ENCODE peak calls at places on chromosomes 12 and 14, in four cellular contexts. T, B, E and G are unnamed samples.

GRCh38 chr12:103540319-103540718 is 44.6 kb upstream of the C12orf42 start:
- DNase-seq in E (no peak), B (no peak), T (no peak), G (no peak)

GRCh38 chr12:106109168-106109910 is 29.4 kb downstream of the NUAK1 start:
- DNase-seq in E (no peak), B (no peak), T (no peak), G (no peak)

GRCh38 chr12:121916719-121917118 is 1.7 kb upstream of the CFAP251 start:
- DNase-seq in T (peak; percentile 34), B (no peak), E (no peak), G (no peak)

GRCh38 chr12:40031965-40032364 is 73.9 kb downstream of the SLC2A13 start:
- DNase-seq in B (no peak), E (no peak), T (no peak), G (no peak)

GRCh38 chr14:81435578-81436295 is 35.6 kb upstream of the STON2 start:
- DNase-seq in B (peak; percentile 55), E (peak; percentile 72), T (peak; percentile 85), G (no peak)

GRCh38 chr12:11705010-11705409 is 55.5 kb downstream of the ETV6 start:
- DNase-seq in T (no peak), B (peak; percentile 69), E (no peak), G (no peak)

GRCh38 chr12:101743242-101743641 is 4.0 kb upstream of the SYCP3 start:
- DNase-seq in E (no peak), T (no peak), B (no peak), G (no peak)

GRCh38 chr14:36619131-36619530 is 36.7 kb upstream of the NKX2-8 start:
- DNase-seq in B (no peak), E (no peak), T (no peak), G (no peak)

GRCh38 chr14:101102875-101103274 is 199.4 kb upstream of the RTL1 start:
- DNase-seq in E (no peak), T (peak; percentile 61), B (no peak), G (no peak)

GRCh38 chr12:92859650-92860386 is 69.3 kb downstream of the EEA1 start:
- DNase-seq in B (no peak), T (no peak), E (no peak), G (no peak)

GRCh38 chr12:62098131-62098530 is 162.1 kb upstream of the USP15 start:
- DNase-seq in B (no peak), T (no peak), E (peak; percentile 20), G (no peak)

GRCh38 chr12:72295744-72296143 is 23.6 kb downstream of the TRHDE start:
- DNase-seq in E (no peak), B (no peak), T (no peak), G (no peak)

GRCh38 chr12:93921511-93921910 is 226.9 kb upstream of the PLXNC1 start:
- DNase-seq in T (no peak), B (no peak), E (no peak), G (no peak)

GRCh38 chr14:54348923-54349615 is 47.7 kb upstream of the CDKN3 start:
- DNase-seq in E (no peak), T (no peak), B (no peak), G (no peak)

GRCh38 chr12:90280033-90280432 is 571.4 kb upstream of the ATP2B1 start:
- DNase-seq in T (no peak), B (no peak), E (no peak), G (no peak)

GRCh38 chr14:65946494-65946893 is 534.0 kb downstream of the FUT8 start:
- DNase-seq in E (no peak), T (no peak), B (no peak), G (no peak)

GRCh38 chr12:45303955-45304354 is 88.1 kb downstream of the ANO6 start:
- DNase-seq in B (no peak), T (no peak), E (no peak), G (no peak)

GRCh38 chr12:123097521-123098084 is 53.3 kb downstream of the PITPNM2 start:
- DNase-seq in E (no peak), T (no peak), B (no peak), G (no peak)

GRCh38 chr14:99156026-99156425 is 116.0 kb downstream of the BCL11B start:
- DNase-seq in T (no peak), E (no peak), B (no peak), G (no peak)

GRCh38 chr12:119372540-119372939 is 38.0 kb downstream of the CCDC60 start:
- DNase-seq in E (no peak), T (no peak), B (no peak), G (no peak)
- TF ChIP-seq NFIC in E (no peak), T (no peak), B (no peak), G (no peak)

DNA sequence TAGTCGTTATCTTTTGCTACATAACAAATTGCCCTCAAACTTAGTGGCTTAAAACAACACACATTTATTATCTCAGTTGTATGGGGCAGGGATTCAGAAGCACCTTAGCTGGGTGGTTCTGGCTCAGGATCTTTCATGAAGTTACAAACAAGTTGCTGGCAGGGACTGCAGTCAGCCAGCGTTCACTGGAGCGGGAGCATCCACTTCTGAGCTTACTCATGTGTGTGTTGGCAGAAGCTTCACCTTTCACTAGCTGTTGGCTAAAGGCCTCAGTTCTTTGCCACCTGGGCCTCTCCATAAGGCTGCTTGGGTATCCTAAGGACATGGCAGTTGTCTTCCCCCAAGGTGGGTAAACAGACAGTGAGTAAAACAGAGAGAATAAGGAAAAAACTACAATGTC is 365.7 kb downstream of the RPS29 start:
- DNase-seq in B (no peak), T (no peak), E (no peak), G (no peak)
- TF ChIP-seq NFIC in B (no peak), T (no peak), E (no peak), G (no peak)

DNA sequence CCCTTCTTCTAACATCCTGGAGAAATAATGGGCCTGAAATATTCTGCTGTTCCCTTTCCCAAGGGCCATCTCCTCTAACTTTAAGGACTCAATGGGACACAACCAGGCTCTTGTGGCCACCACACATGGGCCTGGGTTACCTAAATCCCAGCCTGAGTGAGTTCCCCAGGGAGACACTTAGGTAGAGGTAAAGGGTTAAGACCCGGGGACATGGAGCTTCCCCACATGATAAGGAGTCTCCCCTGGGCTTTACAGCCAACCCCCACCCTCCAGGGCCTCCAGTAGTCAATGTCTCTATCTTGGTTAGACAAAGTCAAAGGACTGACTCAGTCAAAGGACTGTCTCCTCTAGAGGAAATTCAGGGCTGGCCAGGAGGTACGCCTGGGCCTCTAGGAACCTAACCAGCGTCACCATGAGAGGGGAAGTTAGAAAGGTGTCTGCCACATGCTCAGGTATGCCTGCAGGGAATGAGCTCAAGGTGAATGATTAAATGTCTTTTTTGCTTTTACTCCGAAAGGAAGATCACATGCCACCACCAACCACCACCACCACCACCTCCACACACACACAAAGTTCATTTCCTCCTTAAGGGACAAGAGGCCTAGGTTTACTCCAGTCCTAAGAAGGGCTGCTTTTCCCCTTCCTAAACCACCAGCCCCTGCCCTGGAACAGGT is 6.9 kb downstream of the ZFP36L1 start:
- DNase-seq in E (no peak), T (no peak), B (no peak), G (no peak)
- TF ChIP-seq NFIC in E (no peak), T (no peak), B (no peak), G (no peak)

GRCh38 chr12:84689638-84690037 is 223.0 kb downstream of the SLC6A15 start:
- DNase-seq in E (no peak), T (no peak), B (no peak), G (no peak)
- TF ChIP-seq NFIC in E (no peak), T (no peak), B (no peak), G (no peak)

DNA sequence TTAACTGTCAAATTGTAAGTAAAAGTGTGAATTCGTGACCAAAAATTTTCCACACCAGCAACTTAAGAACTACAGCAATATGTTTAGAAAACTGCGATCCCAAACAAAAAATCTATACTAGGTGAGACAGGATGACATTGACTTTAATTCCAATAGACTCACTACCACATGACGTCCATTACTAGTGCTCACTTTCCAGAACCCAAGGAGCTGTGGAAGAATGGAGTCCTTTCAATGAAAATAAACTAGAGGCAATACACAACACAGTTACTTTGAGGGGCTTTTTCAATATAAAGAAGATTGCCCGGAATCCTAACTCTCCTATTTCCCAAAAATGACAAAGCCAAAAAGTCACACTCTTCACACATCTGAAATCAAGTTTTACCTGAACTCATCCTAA is 1.4 kb downstream of the EPS8 start:
- DNase-seq in B (no peak), T (no peak), E (no peak), G (no peak)
- TF ChIP-seq NFIC in B (no peak), T (no peak), E (no peak), G (no peak)